ENCODE peak calls at places on chromosome X, in nine cellular contexts. W, Z, K, D, M, T, P, O and Y are unnamed samples.

GRCh38 chrX:134671207-134671750 is 13.0 kb upstream of the PLAC1 start:
- DNase-seq in W (no peak), Z (no peak), K (no peak), D (peak), M (no peak), T (peak), P (no peak), O (no peak), Y (no peak)

GRCh38 chrX:74132265-74132664 is 171.7 kb upstream of the ZCCHC13 start:
- DNase-seq in W (no peak), Z (peak), K (no peak), D (no peak), M (no peak), T (no peak), P (no peak), O (no peak), Y (no peak)

GRCh38 chrX:114841051-114841450 is 176.4 kb downstream of the IL13RA2 start:
- DNase-seq in W (no peak), Z (no peak), K (no peak), D (no peak), M (no peak), T (no peak), P (no peak), O (no peak), Y (peak)

GRCh38 chrX:56794831-56795230 is 65.8 kb downstream of the NBDY start:
- DNase-seq in W (no peak), Z (no peak), K (no peak), D (no peak), M (peak), T (no peak), P (no peak), O (no peak), Y (no peak)

GRCh38 chrX:16606142-16606720 is 43.7 kb upstream of the S100G start:
- DNase-seq in W (no peak), Z (no peak), K (no peak), D (no peak), M (no peak), T (no peak), P (no peak), O (no peak), Y (no peak)

GRCh38 chrX:85018471-85018870 is 14.8 kb downstream of the APOOL start:
- DNase-seq in W (no peak), Z (no peak), K (no peak), D (no peak), M (no peak), T (no peak), P (no peak), O (no peak), Y (no peak)

GRCh38 chrX:39137363-39137954 is 336.2 kb downstream of the MID1IP1 start:
- DNase-seq in W (no peak), Z (no peak), K (no peak), D (no peak), M (no peak), T (no peak), P (no peak), O (no peak), Y (no peak)

GRCh38 chrX:42680651-42681050 is 97.3 kb downstream of the PPP1R2C start:
- DNase-seq in W (no peak), Z (peak), K (peak), D (no peak), M (no peak), T (peak), P (no peak), O (no peak), Y (peak)

GRCh38 chrX:14039344-14039743 is 9.7 kb upstream of the GEMIN8 start:
- DNase-seq in W (no peak), Z (peak), K (peak), D (no peak), M (no peak), T (peak), P (no peak), O (no peak), Y (peak)

GRCh38 chrX:49059209-49060191 is 701 bp downstream of the CCDC120 start:
- DNase-seq in W (no peak), Z (peak), K (no peak), D (no peak), M (peak), T (no peak), P (no peak), O (no peak), Y (no peak)

GRCh38 chrX:9842541-9842940 is 56.3 kb downstream of the SHROOM2 start:
- DNase-seq in W (no peak), Z (peak), K (no peak), D (no peak), M (no peak), T (no peak), P (no peak), O (no peak), Y (no peak)

GRCh38 chrX:11908371-11908770 is 150.3 kb downstream of the MSL3 start:
- DNase-seq in W (no peak), Z (peak), K (no peak), D (no peak), M (no peak), T (peak), P (peak), O (no peak), Y (no peak)

GRCh38 chrX:79162076-79162475 is 17.6 kb downstream of the GPR174 start:
- DNase-seq in W (no peak), Z (no peak), K (no peak), D (no peak), M (no peak), T (no peak), P (no peak), O (no peak), Y (no peak)

GRCh38 chrX:101452051-101452450 is 33.2 kb upstream of the ARMCX4 start:
- DNase-seq in W (no peak), Z (no peak), K (no peak), D (no peak), M (no peak), T (no peak), P (no peak), O (no peak), Y (no peak)

GRCh38 chrX:24479924-24480722 is 15.0 kb downstream of the PDK3 start:
- DNase-seq in W (no peak), Z (no peak), K (peak), D (no peak), M (no peak), T (no peak), P (no peak), O (no peak), Y (no peak)

GRCh38 chrX:47361538-47362511 is 8.6 kb upstream of the ZNF157 start:
- DNase-seq in W (peak), Z (peak), K (peak), D (no peak), M (peak), T (peak), P (peak), O (peak), Y (peak)

GRCh38 chrX:84469226-84469625 is 33.0 kb downstream of the HDX start:
- DNase-seq in W (peak), Z (no peak), K (no peak), D (no peak), M (no peak), T (peak), P (no peak), O (no peak), Y (no peak)

GRCh38 chrX:9282325-9282724 is 182.5 kb upstream of the TBL1X start:
- DNase-seq in W (no peak), Z (no peak), K (peak), D (peak), M (no peak), T (peak), P (no peak), O (no peak), Y (peak)

GRCh38 chrX:21373637-21374162 is 518 bp upstream of the CNKSR2 start:
- DNase-seq in W (no peak), Z (peak), K (no peak), D (no peak), M (no peak), T (no peak), P (peak), O (no peak), Y (no peak)

GRCh38 chrX:21375795-21376069 is 1.5 kb downstream of the CNKSR2 start:
- DNase-seq in W (no peak), Z (peak), K (no peak), D (no peak), M (no peak), T (no peak), P (peak), O (no peak), Y (no peak)

GRCh38 chrX:21374994-21375794 is 976 bp downstream of the CNKSR2 start:
- DNase-seq in W (no peak), Z (peak), K (no peak), D (no peak), M (no peak), T (no peak), P (peak), O (no peak), Y (no peak)

GRCh38 chrX:21374163-21374993 is at the start of gene CNKSR2:
- DNase-seq in W (no peak), Z (peak), K (peak), D (peak), M (no peak), T (peak), P (peak), O (no peak), Y (no peak)

DNA sequence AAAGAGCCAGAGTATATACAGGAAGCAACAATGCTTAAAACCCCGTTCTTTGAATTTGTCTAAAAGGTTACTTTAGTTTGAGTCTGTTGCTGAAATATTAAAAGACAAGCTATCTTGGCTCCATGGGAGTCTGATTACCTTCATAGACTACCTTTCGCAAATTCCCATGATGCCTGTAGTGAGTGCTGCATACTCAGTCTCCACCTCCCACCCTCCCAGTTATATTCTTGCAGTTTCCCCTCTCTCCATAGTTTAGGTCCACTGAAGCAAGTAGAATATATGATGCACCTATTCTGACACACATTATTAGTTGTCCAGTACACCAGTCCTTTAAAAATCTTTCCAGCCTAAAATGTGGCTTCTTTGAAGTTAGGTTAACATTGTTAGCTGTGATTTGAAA is 2.4 kb downstream of the CNKSR2 start:
- DNase-seq in W (no peak), Z (no peak), K (no peak), D (no peak), M (no peak), T (no peak), P (no peak), O (no peak), Y (no peak)
- H3K4me3 ChIP-seq in W (no peak), Z (peak), K (peak), D (no peak), M (no peak), T (no peak), P (peak), O (no peak), Y (no peak)

DNA sequence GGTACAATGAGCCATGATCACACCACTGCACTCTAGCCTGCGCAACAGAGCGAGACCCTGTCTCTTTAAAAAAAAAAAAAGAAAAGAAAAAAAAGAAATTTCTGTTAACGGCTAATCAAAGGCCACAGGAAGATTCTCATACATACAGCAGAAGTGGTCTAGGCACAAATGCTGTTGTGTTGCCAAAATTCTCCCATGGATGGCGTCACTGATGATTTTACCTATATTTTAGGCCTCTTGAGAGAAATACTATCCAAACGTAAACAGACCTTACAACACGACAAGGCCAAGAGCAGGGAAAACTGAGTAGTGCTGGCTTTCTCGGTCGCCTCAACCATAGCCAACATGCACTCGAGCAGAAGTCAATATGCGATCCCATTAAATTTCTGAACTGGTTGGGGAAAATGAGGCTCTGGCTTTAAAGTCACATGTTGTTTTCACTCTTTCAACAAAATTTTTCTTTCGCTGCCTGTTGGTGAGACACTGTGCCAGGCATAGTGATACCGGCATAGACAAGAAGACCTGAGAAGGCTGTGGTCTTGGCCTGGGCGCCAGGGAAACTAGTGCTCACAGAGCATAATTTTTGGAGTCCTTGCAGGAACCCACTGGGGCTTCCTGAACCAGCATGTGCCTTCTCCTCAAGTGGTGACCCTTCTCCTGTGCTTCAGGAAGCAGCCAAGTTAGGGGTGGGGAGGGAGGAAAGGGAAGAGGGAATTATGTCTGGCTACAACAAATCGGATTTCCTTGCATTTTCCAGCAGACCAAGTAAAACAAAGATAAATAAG is 20.6 kb downstream of the SH3KBP1 start:
- DNase-seq in W (no peak), Z (no peak), K (no peak), D (peak), M (no peak), T (no peak), P (no peak), O (no peak), Y (no peak)
- H3K4me3 ChIP-seq in W (no peak), Z (no peak), K (no peak), D (no peak), M (no peak), T (no peak), P (no peak), O (no peak), Y (no peak)

GRCh38 chrX:70477734-70478075 is 33.1 kb downstream of the DLG3 start:
- DNase-seq in W (no peak), Z (no peak), K (no peak), D (no peak), M (no peak), T (no peak), P (no peak), O (no peak), Y (no peak)

GRCh38 chrX:70479970-70480659 is 35.5 kb downstream of the DLG3 start:
- DNase-seq in W (no peak), Z (peak), K (no peak), D (no peak), M (no peak), T (peak), P (no peak), O (no peak), Y (no peak)

GRCh38 chrX:70476934-70477733 is 32.5 kb downstream of the DLG3 start:
- DNase-seq in W (peak), Z (peak), K (peak), D (no peak), M (no peak), T (peak), P (peak), O (no peak), Y (peak)

GRCh38 chrX:70479197-70479969 is 34.7 kb downstream of the DLG3 start:
- DNase-seq in W (no peak), Z (no peak), K (no peak), D (no peak), M (no peak), T (peak), P (peak), O (peak), Y (peak)

DNA sequence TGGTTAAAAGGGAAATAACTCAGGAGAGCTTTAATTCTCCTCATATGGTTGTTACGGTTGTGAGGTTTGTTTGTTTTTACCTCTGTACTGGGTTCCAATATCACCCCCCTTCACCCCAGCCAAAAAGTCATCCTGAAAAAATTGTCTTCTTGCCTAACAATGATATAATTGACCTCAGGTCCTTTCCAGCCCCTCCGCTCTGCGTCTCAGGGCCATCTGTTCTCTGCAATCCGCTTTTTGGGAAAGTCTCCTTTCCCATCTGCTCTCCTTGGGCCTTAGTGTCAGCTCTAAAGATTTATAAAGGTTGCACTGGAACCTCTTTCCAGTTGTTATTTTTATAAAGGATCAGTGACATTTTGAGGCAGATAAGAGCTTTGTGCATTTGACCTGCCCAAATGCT is 33.9 kb downstream of the DLG3 start:
- DNase-seq in W (no peak), Z (no peak), K (no peak), D (no peak), M (no peak), T (no peak), P (no peak), O (no peak), Y (no peak)
- H3K4me3 ChIP-seq in W (no peak), Z (peak), K (no peak), D (no peak), M (no peak), T (no peak), P (no peak), O (no peak), Y (no peak)

GRCh38 chrX:68694429-68695205 is 47.2 kb downstream of the STARD8 start:
- DNase-seq in W (no peak), Z (no peak), K (no peak), D (no peak), M (no peak), T (peak), P (no peak), O (no peak), Y (no peak)
- H3K4me3 ChIP-seq in W (peak), Z (peak), K (peak), D (no peak), M (peak), T (peak), P (no peak), O (peak), Y (peak)

GRCh38 chrX:129768186-129768585 is 11.6 kb upstream of the SASH3 start:
- DNase-seq in W (no peak), Z (no peak), K (no peak), D (no peak), M (no peak), T (no peak), P (no peak), O (no peak), Y (no peak)

GRCh38 chrX:129768586-129769466 is 10.9 kb upstream of the SASH3 start:
- DNase-seq in W (no peak), Z (no peak), K (no peak), D (no peak), M (no peak), T (peak), P (no peak), O (no peak), Y (peak)

GRCh38 chrX:129772796-129773431 is 6.8 kb upstream of the SASH3 start:
- DNase-seq in W (no peak), Z (peak), K (peak), D (peak), M (no peak), T (no peak), P (no peak), O (no peak), Y (no peak)

GRCh38 chrX:129771266-129771995 is 8.3 kb upstream of the SASH3 start:
- DNase-seq in W (no peak), Z (no peak), K (no peak), D (no peak), M (no peak), T (no peak), P (no peak), O (no peak), Y (no peak)

GRCh38 chrX:129769467-129770154 is 10.1 kb upstream of the SASH3 start:
- DNase-seq in W (no peak), Z (no peak), K (no peak), D (no peak), M (no peak), T (no peak), P (no peak), O (no peak), Y (no peak)
- H3K4me3 ChIP-seq in W (no peak), Z (no peak), K (no peak), D (no peak), M (no peak), T (no peak), P (no peak), O (no peak), Y (no peak)

GRCh38 chrX:109854096-109854495 is 121.0 kb upstream of the ACSL4 start:
- DNase-seq in W (no peak), Z (no peak), K (no peak), D (no peak), M (no peak), T (no peak), P (no peak), O (no peak), Y (no peak)
- H3K4me3 ChIP-seq in W (no peak), Z (no peak), K (no peak), D (no peak), M (no peak), T (no peak), P (no peak), O (no peak), Y (no peak)

GRCh38 chrX:137427061-137427778 is 138.7 kb upstream of the ZIC3 start:
- DNase-seq in W (no peak), Z (peak), K (no peak), D (no peak), M (no peak), T (no peak), P (no peak), O (no peak), Y (no peak)
- H3K4me3 ChIP-seq in W (no peak), Z (peak), K (peak), D (no peak), M (peak), T (peak), P (peak), O (peak), Y (peak)

GRCh38 chrX:75155830-75156525 is at the start of gene ABCB7:
- DNase-seq in W (peak), Z (peak), K (peak), D (peak), M (no peak), T (peak), P (peak), O (peak), Y (peak)

GRCh38 chrX:75151828-75152592 is 4.1 kb downstream of the ABCB7 start:
- DNase-seq in W (no peak), Z (no peak), K (no peak), D (no peak), M (no peak), T (peak), P (no peak), O (no peak), Y (peak)

GRCh38 chrX:75155454-75155829 is 641 bp downstream of the ABCB7 start:
- DNase-seq in W (no peak), Z (peak), K (no peak), D (peak), M (no peak), T (no peak), P (no peak), O (no peak), Y (peak)

GRCh38 chrX:75156537-75156945 is 458 bp upstream of the ABCB7 start:
- DNase-seq in W (no peak), Z (peak), K (peak), D (peak), M (no peak), T (peak), P (no peak), O (no peak), Y (peak)

GRCh38 chrX:75154871-75155270 is 1.2 kb downstream of the ABCB7 start:
- DNase-seq in W (no peak), Z (no peak), K (no peak), D (no peak), M (no peak), T (no peak), P (no peak), O (no peak), Y (no peak)
- H3K4me3 ChIP-seq in W (no peak), Z (peak), K (no peak), D (peak), M (peak), T (peak), P (peak), O (no peak), Y (no peak)